ENCODE peak calls at places on chromosomes 1 and 21, in eight cellular contexts. V, M, K, L, B, H, P and O are unnamed samples.

GRCh38 chr1:89331890-89332289 is 32.0 kb upstream of the GBP6 start:
- DNase-seq in V (no peak), M (no peak), K (no peak), L (no peak), B (no peak), H (no peak), P (no peak), O (no peak)

GRCh38 chr1:150973826-150974579 is 632 bp downstream of the CERS2 start:
- DNase-seq in V (no peak), M (peak), K (no peak), L (no peak), B (peak), H (no peak), P (peak), O (no peak)

GRCh38 chr1:158077366-158078256 is 84.2 kb downstream of the KIRREL1 start:
- DNase-seq in V (no peak), M (no peak), K (no peak), L (no peak), B (no peak), H (no peak), P (no peak), O (no peak)

GRCh38 chr1:83998205-83998598 is 730 bp downstream of the TTLL7 start:
- DNase-seq in V (no peak), M (no peak), K (no peak), L (peak), B (peak), H (no peak), P (no peak), O (no peak)

GRCh38 chr1:198776602-198777029 is 137.8 kb downstream of the PTPRC start:
- DNase-seq in V (no peak), M (no peak), K (peak), L (peak), B (no peak), H (peak), P (no peak), O (peak)

GRCh38 chr1:5896706-5897105 is 95.5 kb downstream of the NPHP4 start:
- DNase-seq in V (no peak), M (no peak), K (no peak), L (peak), B (no peak), H (no peak), P (no peak), O (no peak)

GRCh38 chr21:36696390-36696639 is 2.6 kb upstream of the SIM2 start:
- DNase-seq in V (no peak), M (no peak), K (no peak), L (no peak), B (no peak), H (no peak), P (no peak), O (no peak)

GRCh38 chr1:158972841-158973240 is 36.9 kb upstream of the IFI16 start:
- DNase-seq in V (no peak), M (no peak), K (no peak), L (peak), B (no peak), H (no peak), P (no peak), O (peak)

GRCh38 chr1:12052008-12052573 is 11.0 kb upstream of the TNFRSF8 start:
- DNase-seq in V (no peak), M (no peak), K (peak), L (peak), B (no peak), H (peak), P (peak), O (no peak)

GRCh38 chr1:153627797-153628626 is at the start of gene S100A1:
- DNase-seq in V (no peak), M (no peak), K (no peak), L (no peak), B (no peak), H (no peak), P (no peak), O (no peak)